ENCODE peak calls at places on chromosomes 5 and 9, in six cellular contexts. W is stimulated activated CD8-positive, alpha-beta memory T cell treated with anti-CD3 and anti-CD28 coated beads, Interleukin-2, amount 100 ng/mL, for 48 hours; J is AG08396; Z is choroid plexus epithelial cell; D is DMS153; T is Ammon's horn. U is an unnamed sample.

GRCh38 chr9:93801581-93802284 is 153.4 kb downstream of the BARX1 start:
- DNase-seq in W (no peak), J (no peak), D (no peak), Z (no peak), T (no peak), U (no peak)

GRCh38 chr5:180744253-180744652 is 4.4 kb upstream of the OR2Y1 start:
- DNase-seq in W (no peak), J (no peak), T (no peak), Z (no peak), D (no peak), U (no peak)

GRCh38 chr9:100219347-100219746 is 120.3 kb downstream of the INVS start:
- DNase-seq in D (no peak), W (no peak), Z (peak), T (no peak), J (no peak), U (no peak)

GRCh38 chr9:23850242-23851023 is 24.4 kb upstream of the ELAVL2 start:
- DNase-seq in W (no peak), J (no peak), Z (no peak), D (no peak), T (no peak), U (no peak)

GRCh38 chr5:8934455-8934854 is 611.4 kb downstream of the SEMA5A start:
- DNase-seq in W (no peak), D (no peak), J (no peak), T (no peak), Z (no peak), U (no peak)

GRCh38 chr5:75694781-75695180 is 22.5 kb downstream of the POC5 start:
- DNase-seq in W (no peak), Z (no peak), J (no peak), D (no peak), T (no peak), U (no peak)

GRCh38 chr5:150317048-150318003 is 14.6 kb upstream of the ARSI start:
- DNase-seq in D (no peak), Z (peak), J (peak), T (no peak), W (no peak), U (peak)

GRCh38 chr5:143448518-143448917 is 45.0 kb upstream of the NR3C1 start:
- DNase-seq in J (no peak), Z (no peak), T (no peak), W (no peak), D (no peak), U (no peak)

GRCh38 chr9:113463418-113464285 is at the start of gene RGS3:
- DNase-seq in T (no peak), D (peak), J (peak), Z (peak), W (no peak), U (peak)

GRCh38 chr5:119031047-119031886 is 39.6 kb upstream of the DMXL1 start:
- DNase-seq in T (no peak), J (no peak), Z (no peak), D (no peak), W (no peak), U (no peak)

GRCh38 chr5:33105521-33105941 is 335.2 kb upstream of the TARS1 start:
- DNase-seq in W (no peak), J (peak), T (no peak), Z (peak), D (no peak), U (no peak)

GRCh38 chr5:55146543-55147151 is 13.3 kb upstream of the GPX8 start:
- DNase-seq in T (peak), D (peak), J (peak), Z (peak), W (peak), U (peak)

GRCh38 chr5:2352101-2352861 is 399.2 kb downstream of the IRX2 start:
- DNase-seq in D (no peak), T (no peak), W (no peak), J (no peak), Z (no peak), U (no peak)

GRCh38 chr5:10563132-10563939 is 534 bp upstream of the ANKRD33B start:
- DNase-seq in Z (peak), T (no peak), W (peak), D (no peak), J (peak), U (no peak)

GRCh38 chr9:94464790-94465189 is 90.1 kb upstream of the PCAT7 start:
- DNase-seq in W (no peak), Z (no peak), T (no peak), D (no peak), J (no peak), U (no peak)

GRCh38 chr9:37996050-37996811 is 72.8 kb downstream of the SHB start:
- DNase-seq in W (no peak), T (peak), Z (no peak), J (no peak), D (no peak), U (no peak)

GRCh38 chr9:77946969-77947368 is 84.6 kb downstream of the GNAQ start:
- DNase-seq in D (peak), J (no peak), Z (no peak), T (peak), W (no peak), U (no peak)

GRCh38 chr9:20620658-20621552 is 1.4 kb downstream of the MLLT3 start:
- DNase-seq in Z (peak), D (no peak), T (peak), W (peak), J (peak), U (no peak)

GRCh38 chr5:75040973-75041372 is 11.4 kb downstream of the GCNT4 start:
- DNase-seq in T (no peak), D (no peak), J (peak), W (no peak), Z (peak), U (no peak)

GRCh38 chr9:135216666-135217431 is 129.4 kb downstream of the OLFM1 start:
- DNase-seq in W (no peak), J (no peak), T (peak), Z (no peak), D (peak), U (no peak)

GRCh38 chr5:159120446-159120845 is 20.7 kb upstream of the EBF1 start:
- DNase-seq in Z (no peak), J (no peak), T (no peak), W (no peak), D (no peak), U (no peak)

GRCh38 chr9:92514635-92515034 is 21.2 kb downstream of the ECM2 start:
- DNase-seq in J (no peak), T (no peak), D (no peak), W (no peak), Z (no peak), U (no peak)

GRCh38 chr9:110427497-110428104 is 89.9 kb upstream of the TXNDC8 start:
- DNase-seq in T (peak), W (no peak), Z (peak), D (no peak), J (no peak), U (no peak)

GRCh38 chr5:176716320-176716719 is 69.0 kb downstream of the TSPAN17 start:
- DNase-seq in D (no peak), Z (peak), J (peak), T (peak), W (no peak), U (peak)

GRCh38 chr5:54545796-54546195 is 28.2 kb downstream of the SNX18 start:
- DNase-seq in D (no peak), J (no peak), W (no peak), Z (no peak), T (no peak), U (no peak)

GRCh38 chr5:620152-620551 is 8.0 kb downstream of the CEP72 start:
- DNase-seq in W (no peak), D (no peak), Z (no peak), T (no peak), J (no peak), U (no peak)

GRCh38 chr5:88885043-88885442 is 2.1 kb upstream of the MEF2C start:
- DNase-seq in Z (no peak), D (no peak), J (no peak), T (no peak), W (no peak), U (no peak)

GRCh38 chr5:173963867-173964429 is 25.0 kb upstream of the C5orf47 start:
- DNase-seq in D (peak), Z (no peak), W (no peak), J (no peak), T (peak), U (no peak)

GRCh38 chr5:124111886-124112285 is 599.9 kb downstream of the CSNK1G3 start:
- DNase-seq in D (no peak), W (no peak), T (no peak), Z (no peak), J (no peak), U (no peak)

GRCh38 chr9:121836382-121836885 is 185.0 kb downstream of the DAB2IP start:
- DNase-seq in J (no peak), T (no peak), D (no peak), W (no peak), Z (no peak), U (no peak)

GRCh38 chr5:14929293-14930065 is 57.9 kb upstream of the ANKH start:
- DNase-seq in Z (no peak), J (no peak), D (no peak), T (peak), W (no peak), U (no peak)

GRCh38 chr9:114953917-114954316 is 23.5 kb upstream of the TNFSF8 start:
- DNase-seq in J (peak), T (peak), W (no peak), Z (peak), D (no peak), U (peak)

GRCh38 chr5:14062178-14062577 is 81.0 kb upstream of the TRIO start:
- DNase-seq in J (no peak), T (no peak), Z (no peak), D (no peak), W (no peak), U (peak)

GRCh38 chr5:50709471-50709870 is 43.0 kb downstream of the PARP8 start:
- DNase-seq in J (peak), T (no peak), Z (peak), D (no peak), W (no peak), U (peak)

U was measured in RCC 7860.